ENCODE peak calls at places on chromosomes 13 and 19, in six cellular contexts. W is lower lobe of right lung, Q is psoas muscle, R is mammary epithelial cell, M is suprapubic skin, B is body of pancreas. F is an unnamed sample.

GRCh38 chr19:38975214-38975860 is at the start of gene FBXO17:
- DNase-seq in Q (peak; percentile 65), M (peak; percentile 72), W (peak; percentile 52), B (peak; percentile 48), R (peak; percentile 68), F (peak; percentile 85)

GRCh38 chr13:99955747-99956472 is 15.7 kb downstream of the ZIC5 start:
- DNase-seq in M (no peak), R (no peak), B (no peak), W (no peak), Q (peak; percentile 40), F (no peak)

GRCh38 chr19:42132030-42132628 is at the start of gene POU2F2:
- DNase-seq in Q (peak; percentile 31), W (peak; percentile 60), R (no peak), B (peak; percentile 49), M (no peak), F (peak; percentile 85)

GRCh38 chr13:35460061-35460460 is 16.4 kb downstream of the MAB21L1 start:
- DNase-seq in R (no peak), Q (no peak), W (no peak), B (no peak), M (no peak), F (no peak)

GRCh38 chr13:113491418-113491883 is 940 bp upstream of the DCUN1D2 start:
- DNase-seq in Q (peak; percentile 49), R (peak; percentile 27), W (peak; percentile 60), B (peak; percentile 45), M (no peak), F (peak; percentile 83)

GRCh38 chr13:38309397-38309796 is 40.3 kb upstream of the UFM1 start:
- DNase-seq in M (no peak), W (no peak), R (peak; percentile 52), B (no peak), Q (no peak), F (no peak)

GRCh38 chr13:85371254-85371653 is 428.0 kb downstream of the SLITRK6 start:
- DNase-seq in W (no peak), B (no peak), Q (no peak), M (no peak), R (no peak), F (no peak)

GRCh38 chr13:54226866-54227265 is 1198.3 kb downstream of the OLFM4 start:
- DNase-seq in Q (no peak), R (no peak), M (no peak), W (no peak), B (no peak), F (no peak)

GRCh38 chr13:59607172-59607571 is 556.6 kb downstream of the DIAPH3 start:
- DNase-seq in Q (no peak), B (no peak), W (no peak), R (no peak), M (no peak), F (no peak)

DNA sequence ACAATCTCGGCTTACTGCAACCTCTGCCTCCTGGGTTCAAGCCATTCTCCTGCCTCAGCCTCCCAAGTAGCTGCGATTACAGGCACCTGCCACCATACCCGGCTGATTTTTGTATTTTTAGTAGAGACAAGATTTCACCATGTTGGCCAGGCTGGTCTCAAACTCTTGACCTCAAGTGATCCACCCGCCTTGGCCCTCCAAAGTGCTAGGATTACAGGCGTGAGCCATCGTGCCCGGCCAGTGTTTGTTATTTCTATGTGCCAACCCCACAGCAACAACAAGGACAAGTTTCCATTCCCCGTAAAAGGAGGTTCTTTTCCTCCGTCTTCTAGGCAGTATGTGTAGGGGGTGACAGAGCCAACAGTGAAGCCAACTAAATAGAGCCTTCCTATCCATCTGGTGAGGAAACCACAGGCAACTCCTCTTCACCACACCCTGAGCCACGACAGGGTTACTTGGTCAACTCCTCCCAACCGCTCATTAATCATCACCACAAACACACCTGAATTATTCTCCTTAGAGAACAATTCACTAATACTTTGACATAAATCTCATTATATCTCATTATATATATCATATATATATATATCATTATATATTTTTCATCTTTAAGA is 25.5 kb downstream of the FOXO1 start:
- DNase-seq in M (no peak), Q (no peak), B (no peak), R (peak; percentile 82), W (no peak), F (no peak)
- H3K4me1 ChIP-seq in M (peaks cover 55% of the 10 kb centered on the region), Q (peaks cover 74% of the 10 kb centered on the region), B (peaks cover 45% of the 10 kb centered on the region), R (peaks cover 8% of the 10 kb centered on the region), W (peaks cover 66% of the 10 kb centered on the region), F (peaks cover 24% of the 10 kb centered on the region)

GRCh38 chr19:21922276-21922675 is 86.3 kb upstream of the ZNF43 start:
- DNase-seq in W (no peak), M (no peak), B (no peak), R (no peak), Q (no peak), F (no peak)
- H3K9me3 ChIP-seq in W (peaks cover 19% of the 10 kb centered on the region), M (no peaks in the 10 kb centered on the region), B (no peaks in the 10 kb centered on the region), R (peaks cover 45% of the 10 kb centered on the region), Q (peaks cover 10% of the 10 kb centered on the region), F (peaks cover 14% of the 10 kb centered on the region)

GRCh38 chr19:53771133-53771532 is 53.0 kb downstream of the NLRP12 start:
- DNase-seq in W (no peak), M (no peak), R (no peak), Q (no peak), B (peak; percentile 28), F (no peak)

GRCh38 chr19:53772943-53773342 is 51.2 kb downstream of the NLRP12 start:
- DNase-seq in R (peak; percentile 38), M (no peak), Q (no peak), W (peak; percentile 24), B (peak; percentile 61), F (no peak)

GRCh38 chr19:53774011-53774410 is 50.1 kb downstream of the NLRP12 start:
- DNase-seq in M (no peak), B (no peak), W (no peak), R (no peak), Q (no peak), F (no peak)

GRCh38 chr19:53768401-53768800 is 55.7 kb downstream of the NLRP12 start:
- DNase-seq in W (peak; percentile 32), Q (no peak), M (no peak), R (no peak), B (no peak), F (peak; percentile 58)
- TF ChIP-seq CTCF in W (no peak), Q (no peak), M (no peak), R (no peak), B (no peak), F (no peak)

GRCh38 chr19:45823182-45823581 is 8.1 kb upstream of the RSPH6A start:
- DNase-seq in B (no peak), Q (no peak), M (no peak), W (no peak), R (no peak), F (no peak)
- H3K4me1 ChIP-seq in B (no peaks in the 10 kb centered on the region), Q (peaks cover 5% of the 10 kb centered on the region), M (peaks cover 10% of the 10 kb centered on the region), W (no peaks in the 10 kb centered on the region), R (peaks cover 6% of the 10 kb centered on the region), F (no peaks in the 10 kb centered on the region)

F was measured in kidney.